ENCODE peak calls at places on chromosomes 2 and 18, in seven cellular contexts. D is IMR-90, N is GM23248, G is lung, R is neural progenitor cell, W is DND-41, X is HCT116. U is an unnamed sample.

GRCh38 chr2:236775521-236775920 is 205.9 kb downstream of the ACKR3 start:
- DNase-seq in D (no peak), N (no peak), X (no peak), W (no peak), R (no peak), G (no peak), U (no peak)

GRCh38 chr2:186751790-186752189 is 57.9 kb downstream of the FAM171B start:
- DNase-seq in N (no peak), X (no peak), R (no peak), W (no peak), D (no peak), G (no peak), U (no peak)

GRCh38 chr2:11811036-11811654 is 64.7 kb downstream of the LPIN1 start:
- DNase-seq in G (no peak), R (no peak), W (no peak), X (no peak), D (no peak), N (peak; percentile 59), U (no peak)

GRCh38 chr18:10405014-10405493 is 49.4 kb upstream of the APCDD1 start:
- DNase-seq in R (no peak), N (peak; percentile 13), X (no peak), W (no peak), D (no peak), G (peak; percentile 29), U (no peak)

GRCh38 chr2:127932199-127932877 is 46.6 kb upstream of the AMMECR1L start:
- DNase-seq in G (no peak), N (peak; percentile 85), W (no peak), X (peak; percentile 64), R (no peak), D (peak; percentile 84), U (no peak)

GRCh38 chr2:10784719-10785118 is 27.9 kb downstream of the PDIA6 start:
- DNase-seq in G (no peak), D (no peak), N (no peak), W (no peak), X (no peak), R (no peak), U (no peak)

GRCh38 chr2:179536185-179536584 is 271.6 kb upstream of the SESTD1 start:
- DNase-seq in D (peak; percentile 17), R (no peak), G (no peak), N (peak; percentile 25), W (no peak), X (no peak), U (no peak)

GRCh38 chr2:191701696-191702095 is 23.8 kb downstream of the NABP1 start:
- DNase-seq in N (no peak), G (no peak), X (no peak), W (no peak), R (peak; percentile 18), D (no peak), U (no peak)

GRCh38 chr2:179467111-179467510 is 202.5 kb upstream of the SESTD1 start:
- DNase-seq in R (no peak), W (no peak), X (no peak), N (peak; percentile 63), D (peak; percentile 64), G (no peak), U (no peak)

GRCh38 chr18:3060667-3061580 is 48.0 kb upstream of the LPIN2 start:
- DNase-seq in W (peak; percentile 65), D (no peak), G (no peak), X (no peak), R (no peak), N (no peak), U (no peak)

GRCh38 chr2:62042944-62043343 is 137.5 kb downstream of the COMMD1 start:
- DNase-seq in G (no peak), R (no peak), N (peak; percentile 30), D (peak; percentile 23), W (no peak), X (no peak), U (peak; percentile 15)

GRCh38 chr18:74897971-74898657 is 300.4 kb downstream of the ZNF407 start:
- DNase-seq in N (peak; percentile 84), R (no peak), D (peak; percentile 85), G (no peak), W (no peak), X (no peak), U (no peak)
- H3K4me3 ChIP-seq in N (no peak overlapping the region), R (no peak overlapping the region), D (no peak overlapping the region), G (no peak overlapping the region), W (no peak overlapping the region), X (no peak overlapping the region), U (no peak overlapping the region)

GRCh38 chr2:45773909-45774308 is 122.4 kb downstream of the PRKCE start:
- DNase-seq in D (no peak), W (no peak), R (no peak), X (no peak), G (no peak), N (no peak), U (no peak)

GRCh38 chr2:45769786-45770576 is 118.5 kb downstream of the PRKCE start:
- DNase-seq in X (no peak), D (no peak), N (no peak), R (no peak), G (no peak), W (no peak), U (no peak)

GRCh38 chr2:45771251-45771650 is 119.8 kb downstream of the PRKCE start:
- DNase-seq in G (peak; percentile 31), W (no peak), D (peak; percentile 51), X (no peak), N (peak; percentile 58), R (peak; percentile 73), U (peak; percentile 22)

GRCh38 chr2:45772038-45772437 is 120.6 kb downstream of the PRKCE start:
- DNase-seq in X (no peak), R (no peak), N (no peak), G (no peak), W (no peak), D (no peak), U (no peak)

GRCh38 chr2:45770773-45771172 is 119.3 kb downstream of the PRKCE start:
- DNase-seq in D (peak; percentile 60), N (peak; percentile 46), R (no peak), G (no peak), W (no peak), X (no peak), U (no peak)
- H3K4me1 ChIP-seq in D (peaks cover 8% of the 10 kb centered on the region), N (peaks cover 14% of the 10 kb centered on the region), R (peaks cover 37% of the 10 kb centered on the region), G (peaks cover 28% of the 10 kb centered on the region), W (no peaks in the 10 kb centered on the region), X (no peaks in the 10 kb centered on the region), U (peaks cover 7% of the 10 kb centered on the region)

GRCh38 chr2:64534363-64534762 is 10.2 kb downstream of the AFTPH start:
- DNase-seq in N (no peak), G (no peak), X (no peak), D (no peak), W (no peak), R (no peak), U (no peak)
- H3K4me3 ChIP-seq in N (no peak overlapping the region), G (no peak overlapping the region), X (no peak overlapping the region), D (no peak overlapping the region), W (no peak overlapping the region), R (no peak overlapping the region), U (no peak overlapping the region)

DNA sequence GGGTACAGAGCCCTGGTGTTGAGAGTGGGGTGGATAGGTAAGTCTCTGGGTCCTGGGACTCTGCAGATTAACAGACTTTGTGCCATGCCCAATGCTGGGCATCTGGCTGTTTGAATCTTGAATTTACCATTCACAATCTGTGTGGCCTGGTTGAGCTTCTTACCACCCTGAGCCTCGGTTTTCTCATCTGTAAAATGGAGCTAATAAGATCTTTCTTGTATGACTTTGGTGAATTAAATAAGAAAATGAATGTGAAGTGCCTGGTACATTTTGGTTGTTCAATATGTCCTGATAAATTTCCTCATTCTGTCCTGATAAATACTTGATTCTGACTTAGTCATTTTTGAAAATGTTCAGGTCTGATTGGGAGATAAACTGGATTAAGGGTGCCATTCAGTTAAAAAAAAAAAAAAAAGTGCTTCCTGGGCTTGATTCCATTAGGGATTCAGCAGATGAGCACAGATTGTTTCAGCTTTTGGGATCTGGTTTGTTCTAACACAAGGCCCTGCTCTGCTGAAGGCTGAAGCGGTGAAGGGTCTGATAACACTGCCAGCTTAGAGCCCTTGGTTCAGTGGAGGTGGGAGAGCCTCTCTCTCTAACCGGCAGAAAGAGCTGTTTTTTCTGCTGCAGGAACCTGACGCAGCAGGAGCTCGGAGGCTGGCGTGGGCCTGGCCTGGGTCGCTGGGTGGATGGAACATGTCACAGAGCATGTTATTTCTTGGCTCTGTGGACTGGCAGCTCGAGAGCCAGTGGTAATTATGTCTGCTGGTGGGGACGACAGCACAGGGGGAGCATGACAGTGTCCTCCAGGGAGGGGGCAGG is 84.5 kb upstream of the MCFD2 start:
- DNase-seq in R (no peak), W (no peak), D (no peak), N (no peak), X (no peak), G (no peak), U (no peak)
- H3K4me1 ChIP-seq in R (peaks cover 32% of the 10 kb centered on the region), W (no peaks in the 10 kb centered on the region), D (peaks cover 16% of the 10 kb centered on the region), N (peaks cover 18% of the 10 kb centered on the region), X (peaks cover 23% of the 10 kb centered on the region), G (no peaks in the 10 kb centered on the region), U (peaks cover 2% of the 10 kb centered on the region)

GRCh38 chr2:21052044-21052443 is 8.2 kb upstream of the APOB start:
- DNase-seq in D (no peak), R (no peak), N (no peak), X (no peak), W (no peak), G (no peak), U (no peak)
- H3K4me3 ChIP-seq in D (no peak overlapping the region), R (no peak overlapping the region), N (no peak overlapping the region), X (no peak overlapping the region), W (no peak overlapping the region), G (no peak overlapping the region), U (no peak overlapping the region)